ENCODE peak calls at places on chromosomes 12 and 14, in ten cellular contexts. X, B, Z, C, P, J, F, G, S and A are unnamed samples.

GRCh38 chr12:107436376-107436775 is 249.2 kb upstream of the PWP1 start:
- DNase-seq in X (peak), F (no peak), S (no peak), Z (no peak), C (no peak), P (peak), G (no peak), J (no peak), B (no peak), A (no peak)

GRCh38 chr12:81896771-81897170 is 137.6 kb upstream of the PPFIA2 start:
- DNase-seq in G (peak), C (no peak), Z (no peak), S (no peak), J (no peak), P (peak), F (no peak), B (no peak), X (no peak), A (no peak)

GRCh38 chr14:103393687-103394626 is 8.7 kb downstream of the MARK3 start:
- DNase-seq in J (no peak), C (no peak), S (no peak), X (peak), Z (no peak), G (peak), P (peak), F (no peak), B (no peak), A (no peak)

GRCh38 chr12:63037721-63038120 is 102.8 kb upstream of the PPM1H start:
- DNase-seq in G (no peak), Z (no peak), F (no peak), B (no peak), X (no peak), J (no peak), C (no peak), S (no peak), P (no peak), A (no peak)

GRCh38 chr14:69629225-69630127 is 18.1 kb downstream of the SUSD6 start:
- DNase-seq in J (no peak), P (no peak), Z (peak), S (no peak), X (no peak), G (no peak), C (no peak), B (no peak), F (no peak), A (no peak)

GRCh38 chr12:71900091-71900490 is 38.6 kb upstream of the TPH2 start:
- DNase-seq in G (peak), S (no peak), Z (no peak), B (no peak), X (peak), C (no peak), F (no peak), P (no peak), J (no peak), A (no peak)

GRCh38 chr12:87813476-87814234 is 215.5 kb downstream of the C12orf50 start:
- DNase-seq in J (no peak), P (no peak), G (peak), X (no peak), S (no peak), Z (no peak), B (no peak), F (no peak), C (no peak), A (no peak)

GRCh38 chr12:104420868-104421267 is 35.9 kb upstream of the CHST11 start:
- DNase-seq in X (no peak), S (no peak), G (no peak), B (no peak), J (no peak), F (no peak), C (no peak), Z (no peak), P (no peak), A (no peak)

GRCh38 chr12:46459881-46460545 is 87.4 kb upstream of the SLC38A2 start:
- DNase-seq in C (no peak), B (no peak), S (no peak), F (no peak), G (no peak), X (no peak), Z (no peak), P (no peak), J (no peak), A (peak)

GRCh38 chr14:79515158-79515557 is 696.1 kb downstream of the DIO2 start:
- DNase-seq in J (no peak), B (no peak), C (no peak), G (peak), S (no peak), X (no peak), Z (no peak), P (no peak), F (no peak), A (no peak)

GRCh38 chr14:53186532-53186931 is 33.4 kb upstream of the DDHD1 start:
- DNase-seq in F (no peak), S (no peak), X (no peak), C (no peak), P (no peak), B (no peak), Z (no peak), G (no peak), J (no peak), A (no peak)

GRCh38 chr12:18797604-18798003 is 59.7 kb downstream of the CAPZA3 start:
- DNase-seq in Z (no peak), X (no peak), B (no peak), G (no peak), S (no peak), C (no peak), J (no peak), P (no peak), F (no peak), A (no peak)

GRCh38 chr12:78143717-78144116 is 313.0 kb downstream of the NAV3 start:
- DNase-seq in G (no peak), F (no peak), Z (no peak), X (no peak), B (no peak), S (no peak), J (no peak), C (no peak), P (no peak), A (no peak)

GRCh38 chr12:75831413-75831812 is 200.2 kb downstream of the PHLDA1 start:
- DNase-seq in G (no peak), B (no peak), C (no peak), S (no peak), Z (no peak), X (no peak), J (no peak), P (no peak), F (no peak), A (no peak)

GRCh38 chr12:104578453-104578852 is 121.7 kb downstream of the CHST11 start:
- DNase-seq in S (no peak), Z (no peak), F (no peak), C (no peak), B (no peak), P (no peak), G (peak), X (no peak), J (no peak), A (no peak)

GRCh38 chr12:8996682-8997405 is 7.5 kb downstream of the KLRG1 start:
- DNase-seq in J (peak), Z (no peak), C (no peak), X (no peak), B (no peak), G (peak), P (peak), F (no peak), S (no peak), A (no peak)

GRCh38 chr12:88546851-88547250 is 33.4 kb downstream of the KITLG start:
- DNase-seq in F (no peak), S (no peak), Z (no peak), J (no peak), X (no peak), B (no peak), G (no peak), C (no peak), P (no peak), A (no peak)

GRCh38 chr14:53610947-53611346 is 345.7 kb downstream of the BMP4 start:
- DNase-seq in F (no peak), S (no peak), G (no peak), X (no peak), J (no peak), Z (no peak), B (no peak), C (no peak), P (no peak), A (no peak)

GRCh38 chr14:92154283-92154942 is 32.6 kb downstream of the CPSF2 start:
- DNase-seq in C (peak), Z (no peak), X (no peak), P (no peak), G (no peak), J (no peak), S (no peak), B (no peak), F (no peak), A (no peak)

GRCh38 chr12:120457133-120457532 is 10.9 kb downstream of the GATC start:
- DNase-seq in F (no peak), B (no peak), C (no peak), S (no peak), X (peak), Z (no peak), G (no peak), P (no peak), J (no peak), A (no peak)

GRCh38 chr12:69570545-69571399 is 14.5 kb upstream of the CCT2 start:
- DNase-seq in B (peak), C (peak), J (peak), P (peak), G (peak), Z (peak), S (peak), X (peak), F (no peak), A (no peak)

GRCh38 chr12:107929436-107929835 is 154.9 kb downstream of the ASCL4 start:
- DNase-seq in S (no peak), Z (no peak), P (peak), F (no peak), X (peak), B (no peak), C (no peak), J (no peak), G (no peak), A (no peak)

GRCh38 chr12:105420659-105421240 is 90.3 kb downstream of the C12orf75 start:
- DNase-seq in S (peak), G (peak), X (peak), P (peak), Z (peak), C (peak), B (peak), J (peak), F (peak), A (peak)

GRCh38 chr12:130590685-130591084 is 125.4 kb downstream of the RIMBP2 start:
- DNase-seq in J (no peak), F (no peak), Z (no peak), S (no peak), B (no peak), P (no peak), C (no peak), X (no peak), G (no peak), A (no peak)

GRCh38 chr14:73752297-73752992 is 38.3 kb upstream of the PNMA1 start:
- DNase-seq in G (peak), J (no peak), X (peak), C (no peak), S (no peak), Z (no peak), P (no peak), B (peak), F (peak), A (peak)

GRCh38 chr12:25924535-25925001 is 33.9 kb upstream of the RASSF8 start:
- DNase-seq in J (no peak), B (no peak), F (no peak), S (no peak), X (no peak), P (no peak), Z (no peak), G (no peak), C (no peak), A (no peak)

GRCh38 chr14:90559811-90560492 is 163.1 kb downstream of the CALM1 start:
- DNase-seq in B (no peak), J (no peak), G (no peak), C (no peak), Z (no peak), X (no peak), S (no peak), F (peak), P (no peak), A (no peak)

GRCh38 chr12:47038270-47038748 is 41.1 kb upstream of the PCED1B start:
- DNase-seq in Z (no peak), C (no peak), S (no peak), J (no peak), P (peak), G (peak), B (no peak), F (no peak), X (no peak), A (no peak)

GRCh38 chr12:54411398-54412241 is 7.4 kb downstream of the ITGA5 start:
- DNase-seq in B (no peak), C (no peak), G (peak), X (peak), S (no peak), J (peak), Z (peak), P (peak), F (peak), A (peak)

GRCh38 chr12:123889848-123890535 is 82.6 kb downstream of the CCDC92 start:
- DNase-seq in J (no peak), X (no peak), Z (no peak), S (no peak), F (peak), C (no peak), G (no peak), B (no peak), P (no peak), A (no peak)

GRCh38 chr14:71527807-71528206 is 404.4 kb upstream of the RGS6 start:
- DNase-seq in X (no peak), F (no peak), P (no peak), B (no peak), S (no peak), J (no peak), Z (no peak), G (no peak), C (no peak), A (no peak)

GRCh38 chr14:32808574-32809098 is 130.0 kb upstream of the NPAS3 start:
- DNase-seq in S (no peak), J (no peak), F (no peak), G (no peak), P (peak), B (no peak), Z (no peak), C (no peak), X (no peak), A (no peak)

GRCh38 chr12:14394317-14395058 is 29.0 kb downstream of the ATF7IP start:
- DNase-seq in C (no peak), B (peak), G (peak), X (peak), P (peak), Z (no peak), F (no peak), S (no peak), J (no peak), A (no peak)

GRCh38 chr12:69000540-69001243 is 67.7 kb upstream of the CPM start:
- DNase-seq in F (no peak), J (no peak), G (no peak), C (no peak), B (no peak), Z (no peak), X (no peak), P (peak), S (no peak), A (no peak)

GRCh38 chr14:99322731-99323599 is 51.0 kb upstream of the BCL11B start:
- DNase-seq in Z (no peak), J (no peak), C (no peak), S (no peak), F (peak), X (peak), G (no peak), B (no peak), P (no peak), A (no peak)

GRCh38 chr12:52356031-52356761 is 11.1 kb downstream of the KRT85 start:
- DNase-seq in Z (no peak), J (no peak), S (no peak), F (peak), P (no peak), G (no peak), X (no peak), C (no peak), B (no peak), A (no peak)

GRCh38 chr12:27206801-27207502 is 37.1 kb upstream of the STK38L start:
- DNase-seq in G (no peak), B (no peak), S (no peak), P (no peak), J (no peak), Z (no peak), F (no peak), C (no peak), X (no peak), A (no peak)

GRCh38 chr12:103960567-103961227 is 5.0 kb upstream of the TDG start:
- DNase-seq in J (no peak), B (no peak), G (no peak), P (no peak), C (no peak), X (no peak), F (no peak), S (no peak), Z (no peak), A (no peak)